ENCODE peak calls at places on chromosomes 6 and 20, in six cellular contexts. G is activated T-cell treated with anti-CD3 and anti-CD28 coated beads, Interleukin-2, amount 50 U/mL, for 72 hours; X is CD8-positive, alpha-beta memory T cell; B is fibroblast of the aortic adventitia; Z is GM20000; J is EH. R is an unnamed sample.

GRCh38 chr6:33030245-33030644 is 20.9 kb upstream of the HLA-DOA start:
- DNase-seq in Z (no peak), J (no peak), X (no peak), G (no peak), B (no peak), R (no peak)

GRCh38 chr20:32535316-32535952 is 49.7 kb downstream of the NOL4L start:
- DNase-seq in X (peak), G (peak), Z (no peak), J (no peak), B (no peak), R (peak)

GRCh38 chr20:8216375-8217200 is 84.5 kb downstream of the PLCB1 start:
- DNase-seq in J (no peak), Z (no peak), X (no peak), G (peak), B (no peak), R (no peak)

GRCh38 chr6:166375013-166375412 is 7.7 kb downstream of the MPC1 start:
- DNase-seq in B (peak), G (no peak), X (no peak), Z (no peak), J (no peak), R (no peak)

GRCh38 chr20:21323640-21324039 is 20.5 kb downstream of the XRN2 start:
- DNase-seq in G (no peak), J (peak), Z (no peak), X (no peak), B (peak), R (no peak)

GRCh38 chr20:52082612-52083011 is 109.0 kb downstream of the ZFP64 start:
- DNase-seq in Z (no peak), G (no peak), X (no peak), J (no peak), B (no peak), R (no peak)

GRCh38 chr6:158229823-158230222 is 61.7 kb downstream of the GTF2H5 start:
- DNase-seq in J (no peak), G (no peak), X (no peak), B (no peak), Z (no peak), R (no peak)

GRCh38 chr20:56579261-56579660 is 46.2 kb downstream of the FAM209B start:
- DNase-seq in B (no peak), G (no peak), Z (no peak), X (no peak), J (no peak), R (no peak)

GRCh38 chr6:113651120-113651519 is 206.0 kb upstream of the MARCKS start:
- DNase-seq in X (no peak), Z (no peak), J (peak), B (no peak), G (no peak), R (no peak)

GRCh38 chr20:62282877-62283503 is 19.8 kb upstream of the ADRM1 start:
- DNase-seq in Z (no peak), J (no peak), X (no peak), G (no peak), B (no peak), R (no peak)

GRCh38 chr20:49230575-49231211 is 11.5 kb downstream of the DDX27 start:
- DNase-seq in Z (no peak), J (peak), B (no peak), G (no peak), X (no peak), R (no peak)

GRCh38 chr6:2957696-2958330 is 13.6 kb downstream of the SERPINB6 start:
- DNase-seq in Z (no peak), J (no peak), B (no peak), G (no peak), X (no peak), R (no peak)

GRCh38 chr6:42047790-42048405 is 2.4 kb upstream of the TAF8 start:
- DNase-seq in G (peak), J (no peak), Z (no peak), B (no peak), X (peak), R (no peak)